ENCODE peak calls at places on chromosomes 6 and 20, in six cellular contexts. S is HepG2, X is A549, E is GM12878, U is GM23338, R is SK-N-SH. F is an unnamed sample.

GRCh38 chr6:31135710-31136109 is 3.2 kb downstream of the PSORS1C2 start:
- DNase-seq in S (no peak), E (no peak), U (no peak), X (no peak), R (no peak), F (no peak)

GRCh38 chr6:83247471-83247870 is 54.3 kb downstream of the RWDD2A start:
- DNase-seq in U (no peak), R (no peak), S (no peak), X (no peak), E (no peak), F (no peak)

GRCh38 chr6:157020398-157021266 is 243.5 kb downstream of the ARID1B start:
- DNase-seq in R (peak), S (peak), U (peak), X (peak), E (no peak), F (no peak)

GRCh38 chr20:650954-651353 is 2.0 kb downstream of the SRXN1 start:
- DNase-seq in R (no peak), S (no peak), U (peak), E (no peak), X (no peak), F (no peak)

GRCh38 chr6:89412071-89413005 is at the start of gene RRAGD:
- DNase-seq in X (peak), U (peak), E (no peak), R (peak), S (no peak), F (peak)

GRCh38 chr6:136161950-136162349 is 88.2 kb downstream of the MTFR2 start:
- DNase-seq in E (no peak), U (no peak), X (no peak), R (no peak), S (no peak), F (no peak)

GRCh38 chr20:58870293-58871014 is 17.9 kb downstream of the GNAS start:
- DNase-seq in S (peak), E (no peak), X (peak), R (peak), U (peak), F (peak)

GRCh38 chr20:17533396-17533795 is 2.2 kb upstream of the BFSP1 start:
- DNase-seq in S (peak), R (peak), X (peak), E (no peak), U (peak), F (peak)

GRCh38 chr6:112571486-112571885 is 224.4 kb downstream of the RFPL4B start:
- DNase-seq in S (no peak), U (no peak), R (no peak), X (no peak), E (no peak), F (no peak)

GRCh38 chr6:149317656-149318571 is at the start of gene TAB2:
- DNase-seq in U (peak), X (no peak), E (no peak), R (peak), S (no peak), F (peak)

GRCh38 chr6:13813621-13814175 is 659 bp downstream of the MCUR1 start:
- DNase-seq in U (peak), R (peak), E (no peak), S (peak), X (peak), F (peak)

GRCh38 chr6:25035451-25036435 is 100.0 kb upstream of the RIPOR2 start:
- DNase-seq in S (no peak), E (no peak), U (no peak), R (no peak), X (no peak), F (no peak)

GRCh38 chr6:154408906-154409500 is 52.4 kb upstream of the IPCEF1 start:
- DNase-seq in S (no peak), X (peak), E (no peak), R (no peak), U (peak), F (peak)

GRCh38 chr20:51643390-51643789 is 100.9 kb upstream of the NFATC2 start:
- DNase-seq in X (no peak), S (no peak), E (no peak), R (no peak), U (no peak), F (no peak)

GRCh38 chr6:132079286-132079685 is 128.1 kb upstream of the CCN2 start:
- DNase-seq in R (no peak), S (no peak), X (no peak), U (no peak), E (no peak), F (no peak)

GRCh38 chr20:61437280-61438206 is 185.5 kb downstream of the CDH4 start:
- DNase-seq in E (no peak), U (peak), R (no peak), S (no peak), X (no peak), F (no peak)

GRCh38 chr6:131765081-131765852 is 42.6 kb upstream of the ENPP1 start:
- DNase-seq in R (no peak), S (peak), E (no peak), U (no peak), X (no peak), F (no peak)

GRCh38 chr20:23245553-23246128 is 105.0 kb upstream of the NXT1 start:
- DNase-seq in U (peak), S (peak), X (peak), E (peak), R (no peak), F (peak)

GRCh38 chr6:163180874-163181541 is 233.5 kb upstream of the QKI start:
- DNase-seq in S (peak), R (no peak), U (peak), E (no peak), X (peak), F (peak)

GRCh38 chr6:82364087-82365010 is 732 bp downstream of the TPBG start:
- DNase-seq in X (peak), S (no peak), U (peak), R (peak), E (no peak), F (peak)

GRCh38 chr20:40706977-40707582 is 18.0 kb upstream of the MAFB start:
- DNase-seq in R (no peak), E (no peak), X (no peak), S (peak), U (peak), F (no peak)

GRCh38 chr6:56573624-56574023 is 69.1 kb downstream of the DST start:
- DNase-seq in R (no peak), X (no peak), S (peak), U (no peak), E (no peak), F (no peak)

GRCh38 chr6:166442131-166442530 is 59.4 kb upstream of the MPC1 start:
- DNase-seq in X (no peak), R (no peak), S (no peak), E (no peak), U (no peak), F (no peak)

GRCh38 chr20:20547876-20548266 is 164.6 kb downstream of the RALGAPA2 start:
- DNase-seq in X (no peak), S (no peak), E (no peak), U (no peak), R (no peak), F (no peak)

GRCh38 chr20:20547221-20547875 is 165.1 kb downstream of the RALGAPA2 start:
- DNase-seq in U (no peak), X (no peak), E (no peak), S (peak), R (no peak), F (no peak)

GRCh38 chr20:20549699-20550098 is 162.7 kb downstream of the RALGAPA2 start:
- DNase-seq in U (no peak), R (no peak), S (peak), E (no peak), X (no peak), F (no peak)

GRCh38 chr20:20548527-20549266 is 163.7 kb downstream of the RALGAPA2 start:
- DNase-seq in U (no peak), E (no peak), S (peak), R (no peak), X (no peak), F (no peak)

DNA sequence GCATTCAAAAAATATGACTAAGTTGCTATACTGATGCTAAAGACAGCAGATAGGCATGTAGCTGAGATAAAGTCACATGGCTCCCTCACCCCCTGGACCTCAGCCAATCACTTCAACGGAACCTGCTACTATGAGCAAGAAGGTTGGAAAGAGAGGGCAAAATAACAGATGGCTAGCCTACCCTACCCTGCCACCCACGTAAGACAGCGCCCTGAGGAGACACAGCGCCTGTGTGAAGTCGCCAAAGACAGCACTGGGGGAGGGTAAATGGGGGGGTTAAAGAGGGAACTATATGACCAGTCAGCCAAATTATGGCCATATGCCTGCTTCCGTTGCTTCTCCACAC is 163.2 kb downstream of the RALGAPA2 start:
- DNase-seq in S (no peak), E (no peak), X (no peak), U (no peak), R (no peak), F (no peak)
- TF ChIP-seq REST in S (no peak), E (no peak), X (no peak), U (no peak), R (no peak), F (no peak)

GRCh38 chr6:147802400-147802799 is 293.9 kb downstream of the SAMD5 start:
- DNase-seq in R (no peak), S (no peak), U (no peak), X (no peak), E (no peak), F (no peak)
- TF ChIP-seq REST in R (no peak), S (no peak), U (no peak), X (no peak), E (no peak), F (no peak)

DNA sequence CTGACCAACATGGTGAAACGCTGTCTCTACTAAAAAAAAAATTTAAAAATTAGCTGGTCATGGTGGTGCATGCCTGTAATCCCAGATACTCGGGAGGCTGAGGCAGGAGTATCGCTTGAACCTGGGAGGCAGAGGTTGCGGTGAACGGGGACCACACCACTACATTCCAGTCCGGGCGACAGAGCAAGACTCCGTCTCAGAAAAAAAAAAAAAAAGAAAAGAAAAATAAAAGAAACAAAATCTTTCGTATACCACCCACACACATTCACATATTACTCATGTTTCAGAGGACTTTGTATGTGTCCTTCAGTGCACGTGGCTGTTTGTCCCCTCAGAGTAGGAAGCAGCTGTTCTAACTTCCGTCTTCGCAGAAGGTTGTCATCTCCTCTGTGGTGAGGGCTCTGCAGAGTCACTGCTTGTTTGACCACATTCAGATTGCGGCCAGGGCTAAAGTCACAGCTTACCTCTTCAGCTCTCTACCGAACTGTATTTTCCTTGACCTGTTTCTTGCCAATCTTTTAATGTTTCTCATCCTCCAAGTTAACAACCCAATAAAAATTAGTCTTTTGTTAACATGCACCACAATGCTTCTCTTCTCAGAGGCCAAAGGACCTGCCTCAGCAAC is 36.6 kb upstream of the HIVEP1 start:
- DNase-seq in S (no peak), X (no peak), R (no peak), U (no peak), E (peak), F (peak)
- TF ChIP-seq REST in S (no peak), X (no peak), R (no peak), U (no peak), E (no peak), F (no peak)

GRCh38 chr6:43736844-43737243 is 33.2 kb upstream of the VEGFA start:
- DNase-seq in E (no peak), R (peak), S (no peak), X (no peak), U (no peak), F (no peak)

GRCh38 chr6:43737272-43738081 is 32.5 kb upstream of the VEGFA start:
- DNase-seq in R (peak), U (peak), E (no peak), X (no peak), S (no peak), F (peak)

GRCh38 chr6:43738877-43739641 is 31.0 kb upstream of the VEGFA start:
- DNase-seq in S (no peak), X (no peak), E (no peak), U (no peak), R (peak), F (no peak)

GRCh38 chr6:43739642-43740091 is 30.3 kb upstream of the VEGFA start:
- DNase-seq in X (no peak), R (peak), U (no peak), S (no peak), E (no peak), F (no peak)

DNA sequence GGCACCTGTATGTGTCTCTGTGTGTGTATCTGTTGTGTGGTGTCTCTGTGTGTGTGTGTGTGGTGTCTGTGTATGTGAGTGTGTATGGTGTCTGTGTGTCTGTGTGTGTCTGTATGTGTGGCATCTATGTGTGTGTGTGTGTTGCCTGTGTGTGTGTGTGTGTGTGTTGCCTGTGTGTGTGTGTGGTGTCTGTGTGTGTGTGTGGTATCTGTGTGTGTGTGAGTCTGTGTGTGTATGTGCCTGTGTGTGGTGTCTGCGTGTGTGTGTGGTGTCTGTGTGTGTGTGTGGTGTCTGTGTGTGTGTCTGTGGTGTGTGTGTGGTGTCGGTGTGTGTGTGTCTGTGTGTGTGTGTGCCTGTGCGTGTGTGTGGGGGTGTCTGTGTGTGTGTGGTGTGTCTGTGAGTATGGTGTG is 31.7 kb upstream of the VEGFA start:
- DNase-seq in X (no peak), S (no peak), U (no peak), R (no peak), E (no peak), F (no peak)
- TF ChIP-seq REST in X (no peak), S (no peak), U (no peak), R (no peak), E (no peak), F (no peak)

GRCh38 chr6:139776051-139776450 is 401.6 kb upstream of the CITED2 start:
- DNase-seq in X (no peak), E (no peak), U (no peak), R (no peak), S (peak), F (no peak)

GRCh38 chr6:139778113-139778512 is 403.7 kb upstream of the CITED2 start:
- DNase-seq in U (no peak), S (no peak), R (no peak), X (no peak), E (no peak), F (no peak)

GRCh38 chr6:139777202-139777970 is 402.9 kb upstream of the CITED2 start:
- DNase-seq in R (no peak), X (no peak), S (no peak), E (no peak), U (no peak), F (no peak)

GRCh38 chr6:139779988-139780774 is 405.7 kb upstream of the CITED2 start:
- DNase-seq in U (no peak), E (no peak), X (no peak), S (no peak), R (no peak), F (no peak)

GRCh38 chr6:139778688-139779087 is 404.2 kb upstream of the CITED2 start:
- DNase-seq in R (no peak), E (no peak), U (no peak), S (no peak), X (no peak), F (no peak)
- TF ChIP-seq REST in R (no peak), E (no peak), U (no peak), S (no peak), X (no peak), F (no peak)

DNA sequence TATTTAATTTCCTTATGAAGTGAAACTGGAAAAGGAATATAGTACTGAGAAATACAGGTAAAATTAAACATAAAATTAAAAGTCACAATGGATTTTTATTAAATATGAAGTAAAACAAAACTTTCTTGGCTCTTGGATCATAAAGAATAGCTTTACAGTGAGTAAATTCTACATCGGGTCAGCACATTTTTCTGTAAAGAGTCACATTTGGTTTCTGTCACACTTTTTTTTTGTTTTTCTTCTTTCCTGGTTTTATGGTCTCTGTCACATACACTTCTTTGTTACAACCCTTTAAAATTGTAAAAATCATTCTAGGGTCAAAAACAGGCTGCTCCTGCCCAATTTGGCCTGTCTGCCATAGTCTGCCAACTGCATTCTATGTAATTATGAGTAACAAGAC is 254.4 kb upstream of the POU3F2 start:
- DNase-seq in X (no peak), U (no peak), E (no peak), S (no peak), R (no peak), F (no peak)
- TF ChIP-seq REST in X (no peak), U (no peak), E (no peak), S (no peak), R (no peak), F (no peak)

GRCh38 chr6:134850906-134851305 is 99.0 kb downstream of the ALDH8A1 start:
- DNase-seq in S (no peak), X (no peak), U (peak), R (no peak), E (no peak), F (no peak)
- TF ChIP-seq REST in S (no peak), X (no peak), U (no peak), R (no peak), E (no peak), F (no peak)

GRCh38 chr20:63810730-63811490 is 20.2 kb downstream of the ZBTB46 start:
- DNase-seq in U (no peak), E (no peak), X (no peak), S (no peak), R (no peak), F (no peak)
- TF ChIP-seq REST in U (no peak), E (no peak), X (no peak), S (no peak), R (no peak), F (peak)

GRCh38 chr20:63573739-63574131 is 304 bp downstream of the HELZ2 start:
- DNase-seq in E (no peak), S (no peak), R (no peak), X (no peak), U (no peak), F (no peak)

GRCh38 chr20:63574829-63575720 is 1.0 kb upstream of the HELZ2 start:
- DNase-seq in R (no peak), S (no peak), E (no peak), X (no peak), U (no peak), F (no peak)

GRCh38 chr20:63576311-63576710 is 2.3 kb upstream of the HELZ2 start:
- DNase-seq in X (no peak), R (no peak), S (no peak), U (no peak), E (no peak), F (no peak)

GRCh38 chr20:63572788-63573738 is 976 bp downstream of the HELZ2 start:
- DNase-seq in E (no peak), X (peak), U (peak), R (peak), S (peak), F (no peak)

GRCh38 chr20:63574156-63574828 is at the start of gene HELZ2:
- DNase-seq in R (peak), X (peak), E (no peak), S (peak), U (peak), F (peak)
- TF ChIP-seq REST in R (no peak), X (no peak), E (no peak), S (no peak), U (no peak), F (no peak)

F was measured in HL-60.